ENCODE peak calls at places on chromosomes 12 and 14, in seven cellular contexts. F is stomach, J is HepG2, T is SK-N-SH, S is esophagus muscularis mucosa, E is K562, N is transverse colon. K is an unnamed sample.

GRCh38 chr14:104871145-104871655 is 6.1 kb downstream of the CEP170B start:
- DNase-seq in E (no peak), T (no peak), N (no peak), F (no peak), J (no peak), S (no peak), K (peak)

GRCh38 chr14:36529062-36529461 is 9.0 kb upstream of the NKX2-1 start:
- DNase-seq in F (no peak), N (no peak), E (no peak), S (no peak), J (no peak), T (no peak), K (no peak)

GRCh38 chr12:22271036-22271435 is 63.5 kb downstream of the ST8SIA1 start:
- DNase-seq in E (no peak), S (no peak), J (no peak), T (no peak), F (no peak), N (no peak), K (no peak)

GRCh38 chr12:95881331-95881955 is 22.7 kb downstream of the SNRPF start:
- DNase-seq in T (no peak), N (no peak), E (no peak), S (no peak), F (no peak), J (no peak), K (no peak)

GRCh38 chr14:23432946-23433345 is 2.5 kb downstream of the MYH7 start:
- DNase-seq in E (no peak), N (no peak), T (no peak), F (no peak), S (no peak), J (no peak), K (peak)

GRCh38 chr12:96710127-96710745 is 196.8 kb upstream of the NEDD1 start:
- DNase-seq in S (no peak), E (no peak), T (no peak), N (no peak), F (no peak), J (no peak), K (no peak)

GRCh38 chr14:69685716-69686115 is 74.3 kb downstream of the SUSD6 start:
- DNase-seq in T (no peak), E (no peak), J (peak), S (no peak), F (peak), N (peak), K (peak)

GRCh38 chr14:83470466-83470865 is 1936.8 kb upstream of the SEL1L start:
- DNase-seq in E (no peak), F (no peak), S (no peak), T (no peak), N (no peak), J (no peak), K (no peak)

GRCh38 chr12:45329238-45329637 is 113.3 kb downstream of the ANO6 start:
- DNase-seq in F (no peak), E (no peak), J (no peak), T (no peak), N (no peak), S (no peak), K (no peak)

GRCh38 chr12:480831-481230 is 21.1 kb downstream of the B4GALNT3 start:
- DNase-seq in T (no peak), N (no peak), E (no peak), F (no peak), J (no peak), S (no peak), K (no peak)

GRCh38 chr14:102544034-102544744 is 34.6 kb upstream of the ANKRD9 start:
- DNase-seq in F (no peak), E (no peak), J (peak), N (no peak), S (no peak), T (peak), K (no peak)

GRCh38 chr12:88833641-88834116 is 253.4 kb upstream of the KITLG start:
- DNase-seq in J (no peak), N (no peak), T (no peak), F (no peak), S (no peak), E (no peak), K (no peak)

GRCh38 chr14:94056579-94057308 is 24.3 kb downstream of the DDX24 start:
- DNase-seq in F (no peak), E (no peak), T (no peak), S (peak), J (no peak), N (no peak), K (no peak)

GRCh38 chr12:46808955-46809697 is 16.7 kb downstream of the SLC38A4 start:
- DNase-seq in F (no peak), N (no peak), E (no peak), J (no peak), S (no peak), T (no peak), K (no peak)

GRCh38 chr12:124422570-124423523 is 128.0 kb downstream of the RFLNA start:
- DNase-seq in E (peak), N (peak), J (peak), S (peak), F (peak), T (peak), K (peak)

GRCh38 chr12:126425264-126425663 is 1360.0 kb downstream of the AACS start:
- DNase-seq in T (no peak), N (no peak), F (no peak), S (no peak), E (no peak), J (no peak), K (no peak)

GRCh38 chr12:91126516-91126915 is 15.2 kb upstream of the LUM start:
- DNase-seq in N (no peak), S (no peak), F (no peak), T (no peak), E (no peak), J (no peak), K (no peak)

GRCh38 chr12:71046215-71046614 is 111.6 kb downstream of the TSPAN8 start:
- DNase-seq in N (no peak), T (no peak), F (no peak), E (no peak), S (no peak), J (no peak), K (no peak)

GRCh38 chr12:66881401-66881800 is 202.5 kb upstream of the GRIP1 start:
- DNase-seq in T (no peak), N (no peak), E (no peak), J (no peak), F (no peak), S (no peak), K (no peak)

GRCh38 chr12:66879392-66879791 is 200.5 kb upstream of the GRIP1 start:
- DNase-seq in T (no peak), E (no peak), S (no peak), J (no peak), F (no peak), N (no peak), K (no peak)

GRCh38 chr12:66877886-66878285 is 199.0 kb upstream of the GRIP1 start:
- DNase-seq in N (no peak), T (no peak), J (no peak), E (no peak), F (no peak), S (no peak), K (no peak)

GRCh38 chr12:66885115-66885875 is 206.4 kb upstream of the GRIP1 start:
- DNase-seq in F (no peak), S (no peak), E (no peak), T (no peak), N (no peak), J (no peak), K (no peak)

DNA sequence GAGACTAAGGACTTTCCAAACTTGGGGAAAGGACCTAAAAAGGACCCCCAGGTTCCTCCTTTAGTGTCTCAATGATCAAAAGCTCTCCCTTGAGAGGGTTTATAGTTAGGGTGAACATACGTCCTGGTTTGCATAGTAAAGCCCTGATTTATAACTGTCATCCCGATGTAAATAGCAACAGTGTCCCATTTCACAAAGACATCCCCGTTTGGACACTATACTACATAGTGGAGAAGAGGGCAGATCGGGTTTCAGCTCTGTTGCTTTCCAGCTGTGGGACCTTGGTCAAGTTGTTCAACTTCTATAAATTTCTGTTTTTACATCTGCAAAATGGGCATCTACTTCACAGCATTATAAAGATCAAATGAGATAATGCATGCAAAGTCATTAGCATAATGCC is 204.7 kb upstream of the GRIP1 start:
- DNase-seq in F (no peak), S (no peak), J (no peak), E (no peak), T (no peak), N (no peak), K (no peak)
- TF ChIP-seq POLR2AphosphoS5 in F (no peak), S (no peak), J (no peak), E (no peak), T (no peak), N (no peak), K (no peak)

GRCh38 chr12:10749700-10750384 is 26.7 kb upstream of the YBX3 start:
- DNase-seq in J (peak), T (peak), N (peak), S (peak), F (peak), E (peak), K (peak)
- TF ChIP-seq EP300 in J (no peak), T (no peak), N (peak), S (peak), F (peak), E (peak), K (peak)

GRCh38 chr12:100174506-100174905 is 26.1 kb upstream of the ACTR6 start:
- DNase-seq in T (no peak), E (no peak), S (no peak), J (no peak), F (no peak), N (no peak), K (no peak)

GRCh38 chr12:100169345-100169744 is 26.7 kb upstream of the BLTP3B start:
- DNase-seq in F (no peak), S (no peak), T (no peak), N (no peak), J (no peak), E (no peak), K (no peak)

GRCh38 chr12:100168562-100168961 is 25.9 kb upstream of the BLTP3B start:
- DNase-seq in S (no peak), N (no peak), E (no peak), F (no peak), J (no peak), T (no peak), K (no peak)

GRCh38 chr12:100170313-100170858 is 27.7 kb upstream of the BLTP3B start:
- DNase-seq in J (no peak), E (no peak), S (no peak), N (no peak), T (no peak), F (no peak), K (no peak)

GRCh38 chr12:100173111-100173510 is 27.5 kb upstream of the ACTR6 start:
- DNase-seq in S (no peak), N (no peak), J (no peak), E (no peak), F (no peak), T (no peak), K (no peak)
- H3K27ac ChIP-seq in S (no peak), N (no peak), J (no peak), E (no peak), F (no peak), T (no peak), K (no peak)

GRCh38 chr12:132162508-132163031 is 18.3 kb downstream of the NOC4L start:
- DNase-seq in F (no peak), T (peak), J (no peak), E (no peak), N (no peak), S (no peak), K (no peak)
- TF ChIP-seq POLR2AphosphoS5 in F (no peak), T (no peak), J (no peak), E (no peak), N (no peak), S (no peak), K (no peak)

GRCh38 chr12:122500685-122501488 is at the start of gene ZCCHC8:
- DNase-seq in S (peak), T (peak), F (peak), N (peak), E (peak), J (peak), K (peak)
- TF ChIP-seq EP300 in S (no peak), T (peak), F (no peak), N (no peak), E (peak), J (no peak), K (no peak)